ENCODE peak calls at places on chromosomes 12 and 14, in seven cellular contexts. One of them, this sample, is unnamed.

GRCh38 chr14:101808020-101808641 is 46.6 kb downstream of the PPP2R5C start:
- DNase-seq in lower leg skin: no peak
- DNase-seq in activated CD4-positive, alpha-beta T cell treated with anti-CD3 and anti-CD28 coated beads, Interleukin-2, amount 50 U/mL, for 24 hours: no peak
- DNase-seq in activated gamma-delta T cell: no peak
- DNase-seq in amygdala: no peak
- DNase-seq in CD4-positive, alpha-beta T cell: no peak
- DNase-seq in NCI-H524: peak
- DNase-seq in this sample: no peak

GRCh38 chr12:123064885-123065619 is 84.6 kb downstream of the ARL6IP4 start:
- DNase-seq in lower leg skin: no peak
- DNase-seq in activated CD4-positive, alpha-beta T cell treated with anti-CD3 and anti-CD28 coated beads, Interleukin-2, amount 50 U/mL, for 24 hours: no peak
- DNase-seq in activated gamma-delta T cell: no peak
- DNase-seq in amygdala: no peak
- DNase-seq in CD4-positive, alpha-beta T cell: no peak
- DNase-seq in NCI-H524: no peak
- DNase-seq in this sample: no peak

GRCh38 chr14:24384169-24384568 is 14.6 kb upstream of the NYNRIN start:
- DNase-seq in lower leg skin: no peak
- DNase-seq in activated CD4-positive, alpha-beta T cell treated with anti-CD3 and anti-CD28 coated beads, Interleukin-2, amount 50 U/mL, for 24 hours: no peak
- DNase-seq in activated gamma-delta T cell: no peak
- DNase-seq in amygdala: no peak
- DNase-seq in CD4-positive, alpha-beta T cell: no peak
- DNase-seq in NCI-H524: no peak
- DNase-seq in this sample: no peak

GRCh38 chr12:131530427-131530826 is 180.5 kb upstream of the SFSWAP start:
- DNase-seq in lower leg skin: no peak
- DNase-seq in activated CD4-positive, alpha-beta T cell treated with anti-CD3 and anti-CD28 coated beads, Interleukin-2, amount 50 U/mL, for 24 hours: no peak
- DNase-seq in activated gamma-delta T cell: no peak
- DNase-seq in amygdala: no peak
- DNase-seq in CD4-positive, alpha-beta T cell: no peak
- DNase-seq in NCI-H524: peak
- DNase-seq in this sample: no peak

GRCh38 chr14:92122761-92123160 is 992 bp downstream of the CPSF2 start:
- DNase-seq in lower leg skin: no peak
- DNase-seq in activated CD4-positive, alpha-beta T cell treated with anti-CD3 and anti-CD28 coated beads, Interleukin-2, amount 50 U/mL, for 24 hours: no peak
- DNase-seq in activated gamma-delta T cell: no peak
- DNase-seq in amygdala: no peak
- DNase-seq in CD4-positive, alpha-beta T cell: no peak
- DNase-seq in NCI-H524: no peak
- DNase-seq in this sample: no peak

GRCh38 chr12:56886319-56886718 is 47.9 kb downstream of the SDR9C7 start:
- DNase-seq in lower leg skin: no peak
- DNase-seq in activated CD4-positive, alpha-beta T cell treated with anti-CD3 and anti-CD28 coated beads, Interleukin-2, amount 50 U/mL, for 24 hours: no peak
- DNase-seq in activated gamma-delta T cell: no peak
- DNase-seq in amygdala: no peak
- DNase-seq in CD4-positive, alpha-beta T cell: no peak
- DNase-seq in NCI-H524: no peak
- DNase-seq in this sample: no peak

GRCh38 chr12:92502417-92503028 is 200.3 kb upstream of the PLEKHG7 start:
- DNase-seq in lower leg skin: no peak
- DNase-seq in activated CD4-positive, alpha-beta T cell treated with anti-CD3 and anti-CD28 coated beads, Interleukin-2, amount 50 U/mL, for 24 hours: no peak
- DNase-seq in activated gamma-delta T cell: no peak
- DNase-seq in amygdala: no peak
- DNase-seq in CD4-positive, alpha-beta T cell: no peak
- DNase-seq in NCI-H524: no peak
- DNase-seq in this sample: no peak

GRCh38 chr12:68871899-68872298 is 61.1 kb downstream of the CPM start:
- DNase-seq in lower leg skin: no peak
- DNase-seq in activated CD4-positive, alpha-beta T cell treated with anti-CD3 and anti-CD28 coated beads, Interleukin-2, amount 50 U/mL, for 24 hours: no peak
- DNase-seq in activated gamma-delta T cell: no peak
- DNase-seq in amygdala: no peak
- DNase-seq in CD4-positive, alpha-beta T cell: no peak
- DNase-seq in NCI-H524: peak
- DNase-seq in this sample: no peak

GRCh38 chr14:21910260-21910659 is 236.6 kb upstream of the OR4E1 start:
- DNase-seq in lower leg skin: no peak
- DNase-seq in activated CD4-positive, alpha-beta T cell treated with anti-CD3 and anti-CD28 coated beads, Interleukin-2, amount 50 U/mL, for 24 hours: no peak
- DNase-seq in activated gamma-delta T cell: no peak
- DNase-seq in amygdala: no peak
- DNase-seq in CD4-positive, alpha-beta T cell: no peak
- DNase-seq in NCI-H524: no peak
- DNase-seq in this sample: no peak

GRCh38 chr12:2498961-2499500 is 295.7 kb upstream of the FKBP4 start:
- DNase-seq in lower leg skin: no peak
- DNase-seq in activated CD4-positive, alpha-beta T cell treated with anti-CD3 and anti-CD28 coated beads, Interleukin-2, amount 50 U/mL, for 24 hours: no peak
- DNase-seq in activated gamma-delta T cell: no peak
- DNase-seq in amygdala: no peak
- DNase-seq in CD4-positive, alpha-beta T cell: no peak
- DNase-seq in NCI-H524: no peak
- DNase-seq in this sample: no peak

GRCh38 chr14:105260826-105261438 is 12.6 kb downstream of the BTBD6 start:
- DNase-seq in lower leg skin: no peak
- DNase-seq in activated CD4-positive, alpha-beta T cell treated with anti-CD3 and anti-CD28 coated beads, Interleukin-2, amount 50 U/mL, for 24 hours: no peak
- DNase-seq in activated gamma-delta T cell: no peak
- DNase-seq in amygdala: no peak
- DNase-seq in CD4-positive, alpha-beta T cell: no peak
- DNase-seq in NCI-H524: peak
- DNase-seq in this sample: no peak

GRCh38 chr12:111102062-111102735 is 181.8 kb upstream of the MYL2 start:
- DNase-seq in lower leg skin: no peak
- DNase-seq in activated CD4-positive, alpha-beta T cell treated with anti-CD3 and anti-CD28 coated beads, Interleukin-2, amount 50 U/mL, for 24 hours: no peak
- DNase-seq in activated gamma-delta T cell: no peak
- DNase-seq in amygdala: no peak
- DNase-seq in CD4-positive, alpha-beta T cell: no peak
- DNase-seq in NCI-H524: peak
- DNase-seq in this sample: no peak

GRCh38 chr12:128727999-128728398 is 95.8 kb downstream of the SLC15A4 start:
- DNase-seq in lower leg skin: no peak
- DNase-seq in activated CD4-positive, alpha-beta T cell treated with anti-CD3 and anti-CD28 coated beads, Interleukin-2, amount 50 U/mL, for 24 hours: no peak
- DNase-seq in activated gamma-delta T cell: no peak
- DNase-seq in amygdala: no peak
- DNase-seq in CD4-positive, alpha-beta T cell: no peak
- DNase-seq in NCI-H524: no peak
- DNase-seq in this sample: no peak

GRCh38 chr12:26164118-26164517 is 31.3 kb upstream of the SSPN start:
- DNase-seq in lower leg skin: no peak
- DNase-seq in activated CD4-positive, alpha-beta T cell treated with anti-CD3 and anti-CD28 coated beads, Interleukin-2, amount 50 U/mL, for 24 hours: no peak
- DNase-seq in activated gamma-delta T cell: no peak
- DNase-seq in amygdala: no peak
- DNase-seq in CD4-positive, alpha-beta T cell: no peak
- DNase-seq in NCI-H524: no peak
- DNase-seq in this sample: no peak

GRCh38 chr12:96233941-96234461 is 39.8 kb downstream of the ELK3 start:
- DNase-seq in lower leg skin: peak
- DNase-seq in activated CD4-positive, alpha-beta T cell treated with anti-CD3 and anti-CD28 coated beads, Interleukin-2, amount 50 U/mL, for 24 hours: no peak
- DNase-seq in activated gamma-delta T cell: no peak
- DNase-seq in amygdala: peak
- DNase-seq in CD4-positive, alpha-beta T cell: no peak
- DNase-seq in NCI-H524: peak
- DNase-seq in this sample: peak

GRCh38 chr12:89928467-89928866 is 219.8 kb upstream of the ATP2B1 start:
- DNase-seq in lower leg skin: no peak
- DNase-seq in activated CD4-positive, alpha-beta T cell treated with anti-CD3 and anti-CD28 coated beads, Interleukin-2, amount 50 U/mL, for 24 hours: no peak
- DNase-seq in activated gamma-delta T cell: no peak
- DNase-seq in amygdala: no peak
- DNase-seq in CD4-positive, alpha-beta T cell: no peak
- DNase-seq in NCI-H524: no peak
- DNase-seq in this sample: no peak

GRCh38 chr12:104435765-104436164 is 21.0 kb upstream of the CHST11 start:
- DNase-seq in lower leg skin: no peak
- DNase-seq in activated CD4-positive, alpha-beta T cell treated with anti-CD3 and anti-CD28 coated beads, Interleukin-2, amount 50 U/mL, for 24 hours: no peak
- DNase-seq in activated gamma-delta T cell: no peak
- DNase-seq in amygdala: no peak
- DNase-seq in CD4-positive, alpha-beta T cell: no peak
- DNase-seq in NCI-H524: no peak
- DNase-seq in this sample: no peak

GRCh38 chr14:104265918-104266642 is 127.7 kb downstream of the KIF26A start:
- DNase-seq in lower leg skin: no peak
- DNase-seq in activated CD4-positive, alpha-beta T cell treated with anti-CD3 and anti-CD28 coated beads, Interleukin-2, amount 50 U/mL, for 24 hours: no peak
- DNase-seq in activated gamma-delta T cell: no peak
- DNase-seq in amygdala: no peak
- DNase-seq in CD4-positive, alpha-beta T cell: no peak
- DNase-seq in NCI-H524: no peak
- DNase-seq in this sample: no peak

GRCh38 chr14:80390911-80391310 is 179.6 kb upstream of the DIO2 start:
- DNase-seq in lower leg skin: no peak
- DNase-seq in activated CD4-positive, alpha-beta T cell treated with anti-CD3 and anti-CD28 coated beads, Interleukin-2, amount 50 U/mL, for 24 hours: no peak
- DNase-seq in activated gamma-delta T cell: no peak
- DNase-seq in amygdala: no peak
- DNase-seq in CD4-positive, alpha-beta T cell: no peak
- DNase-seq in NCI-H524: no peak
- DNase-seq in this sample: no peak

GRCh38 chr14:31363331-31364073 is 56.8 kb downstream of the HEATR5A start:
- DNase-seq in lower leg skin: no peak
- DNase-seq in activated CD4-positive, alpha-beta T cell treated with anti-CD3 and anti-CD28 coated beads, Interleukin-2, amount 50 U/mL, for 24 hours: no peak
- DNase-seq in activated gamma-delta T cell: no peak
- DNase-seq in amygdala: no peak
- DNase-seq in CD4-positive, alpha-beta T cell: no peak
- DNase-seq in NCI-H524: no peak
- DNase-seq in this sample: no peak

This sample was measured in frontal cortex.